ENCODE peak calls at places on chromosome 3, in four cellular contexts. K is effector memory CD4-positive, alpha-beta T cell; P is cardiac muscle cell; N is fibroblast of lung. X is an unnamed sample. For H3K9me3 and H3K27me3, the result is how much of the 10 kb centered on the place peaks cover.

GRCh38 chr3:138154534-138154933 is 20.2 kb downstream of the DBR1 start:
- DNase-seq in K (no peak), N (no peak), P (no peak), X (no peak)

GRCh38 chr3:134852893-134853351 is 57.9 kb downstream of the EPHB1 start:
- DNase-seq in N (no peak), K (no peak), P (no peak), X (peak)

GRCh38 chr3:114435733-114436132 is 141.9 kb downstream of the TIGIT start:
- DNase-seq in P (no peak), K (no peak), N (peak), X (no peak)

GRCh38 chr3:119538772-119539171 is 20.6 kb downstream of the CD80 start:
- DNase-seq in P (no peak), K (no peak), N (no peak), X (no peak)

GRCh38 chr3:45026957-45027356 is 854 bp downstream of the CLEC3B start:
- DNase-seq in K (no peak), P (no peak), N (peak), X (no peak)

GRCh38 chr3:30289324-30289723 is 317.1 kb upstream of the TGFBR2 start:
- DNase-seq in N (no peak), K (no peak), P (no peak), X (no peak)

GRCh38 chr3:133745981-133746721 is at the start of gene TF:
- DNase-seq in N (peak), P (no peak), K (no peak), X (no peak)

GRCh38 chr3:167901087-167901486 is 165.6 kb downstream of the SERPINI1 start:
- DNase-seq in N (no peak), K (no peak), P (no peak), X (no peak)

GRCh38 chr3:163159306-163159705 is 1662.7 kb downstream of the OTOL1 start:
- DNase-seq in K (no peak), N (no peak), P (no peak), X (no peak)

GRCh38 chr3:107392549-107393165 is 15.4 kb downstream of the CCDC54 start:
- DNase-seq in N (peak), P (no peak), K (no peak), X (no peak)

GRCh38 chr3:110577856-110578255 is 493.8 kb upstream of the NECTIN3 start:
- DNase-seq in K (no peak), P (no peak), N (peak), X (no peak)

DNA sequence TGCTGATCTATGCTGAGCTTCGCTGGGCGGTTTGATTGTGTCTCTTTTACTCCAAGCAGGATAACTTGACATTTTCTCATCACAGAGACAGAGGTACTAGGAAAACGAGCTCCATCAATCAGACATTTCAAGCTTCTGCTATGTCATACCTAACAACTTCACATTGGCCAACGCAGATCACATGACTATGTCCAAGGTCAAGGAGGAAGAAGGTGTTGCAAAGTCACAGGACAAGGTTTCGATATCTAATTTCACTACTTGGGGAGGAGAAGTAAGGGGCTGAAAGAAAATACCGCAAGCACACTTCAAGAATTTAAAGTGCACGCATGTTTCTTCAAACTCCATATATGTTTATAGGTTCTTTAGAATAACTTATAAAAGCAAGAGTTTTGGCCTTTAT is 425.8 kb downstream of the CHL1 start:
- DNase-seq in K (no peak), P (no peak), N (no peak), X (no peak)
- H3K9me3 ChIP-seq in K (under half), P (under half), N (under half), X (under half)

GRCh38 chr3:189322339-189322738 is 150.6 kb downstream of the TPRG1 start:
- DNase-seq in K (no peak), N (no peak), P (no peak), X (no peak)

GRCh38 chr3:189316296-189317019 is 144.7 kb downstream of the TPRG1 start:
- DNase-seq in N (no peak), P (peak), K (no peak), X (no peak)

GRCh38 chr3:189320511-189320910 is 148.7 kb downstream of the TPRG1 start:
- DNase-seq in N (no peak), K (no peak), P (no peak), X (no peak)

GRCh38 chr3:189317911-189318310 is 146.1 kb downstream of the TPRG1 start:
- DNase-seq in N (no peak), K (no peak), P (no peak), X (no peak)
- H3K27me3 ChIP-seq in N (under half), K (under half), P (under half), X (under half)

DNA sequence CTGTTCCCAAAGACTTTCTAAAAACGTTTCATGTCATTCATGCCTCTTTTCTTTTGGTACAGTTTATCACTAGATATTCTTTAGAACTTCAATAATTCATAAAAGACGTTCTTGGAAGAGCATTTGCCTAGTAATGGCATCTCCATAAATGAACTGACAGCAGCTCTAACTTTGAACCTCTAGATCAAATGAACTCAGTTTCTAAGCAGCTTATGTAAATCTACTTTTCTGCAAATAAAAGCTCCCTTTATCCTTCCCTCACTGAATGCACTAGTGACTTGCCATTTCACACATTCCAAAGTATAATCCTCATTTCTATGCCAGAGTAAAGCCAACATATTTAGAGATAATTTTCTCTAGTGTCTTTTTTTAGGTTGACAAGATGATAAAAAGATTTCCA is 85.2 kb downstream of the ZMAT3 start:
- DNase-seq in P (no peak), K (no peak), N (no peak), X (no peak)
- H3K9me3 ChIP-seq in P (under half), K (under half), N (under half), X (under half)

DNA sequence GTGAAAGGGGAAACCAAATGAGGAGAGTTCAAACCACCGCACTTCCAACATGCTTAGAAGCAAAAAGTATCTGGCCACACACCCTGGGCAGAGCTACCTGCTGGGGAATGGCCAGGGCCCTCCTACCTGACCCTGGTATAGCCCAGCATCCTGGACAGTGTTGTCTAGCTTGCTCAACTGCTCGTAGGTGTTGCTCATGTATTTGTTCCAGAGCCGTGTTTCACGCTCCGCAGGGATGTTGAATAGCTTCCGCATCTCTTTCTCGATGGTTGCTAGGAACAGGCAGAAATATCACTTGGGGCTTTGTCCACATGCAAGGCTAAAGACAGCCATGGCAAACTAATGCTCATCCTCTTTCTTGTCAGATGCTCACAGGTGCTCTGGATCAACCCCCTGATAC is 15.1 kb downstream of the USP4 start:
- DNase-seq in K (no peak), N (no peak), P (no peak), X (no peak)
- H3K27me3 ChIP-seq in K (under half), N (under half), P (under half), X (under half)